ENCODE peak calls at places on chromosome 21, in four cellular contexts. A is HL-60, U is GM12878, Z is K562. W is an unnamed sample.

GRCh38 chr21:33544451-33544850 is 1.6 kb downstream of the SON start:
- DNase-seq in U (no peak), A (no peak), Z (no peak), W (no peak)

GRCh38 chr21:32712641-32713040 is 15.2 kb downstream of the SYNJ1 start:
- DNase-seq in U (no peak), Z (no peak), A (no peak), W (no peak)

GRCh38 chr21:29449306-29449940 is 150.7 kb downstream of the BACH1 start:
- DNase-seq in U (no peak), Z (no peak), A (no peak), W (no peak)

GRCh38 chr21:32475162-32475812 is 62.8 kb downstream of the EVA1C start:
- DNase-seq in Z (no peak), A (no peak), U (no peak), W (no peak)

GRCh38 chr21:25791321-25791720 is 56.5 kb downstream of the GABPA start:
- DNase-seq in A (no peak), U (no peak), Z (no peak), W (no peak)

GRCh38 chr21:28725396-28725795 is 267.3 kb downstream of the LTN1 start:
- DNase-seq in A (no peak), Z (no peak), U (no peak), W (no peak)

GRCh38 chr21:34526618-34527290 is 14.7 kb upstream of the KCNE1 start:
- DNase-seq in Z (no peak), A (peak; percentile 55), U (no peak), W (no peak)

GRCh38 chr21:34571994-34572393 is 42.9 kb downstream of the RCAN1 start:
- DNase-seq in U (no peak), A (no peak), Z (no peak), W (no peak)

GRCh38 chr21:14949603-14950002 is 115.2 kb downstream of the NRIP1 start:
- DNase-seq in U (no peak), Z (no peak), A (no peak), W (no peak)

GRCh38 chr21:14900058-14900457 is 164.7 kb downstream of the NRIP1 start:
- DNase-seq in A (no peak), Z (no peak), U (no peak), W (no peak)

GRCh38 chr21:46585191-46585953 is 19.5 kb downstream of the S100B start:
- DNase-seq in U (no peak), Z (no peak), A (no peak), W (no peak)

GRCh38 chr21:34022557-34023335 is 50.6 kb upstream of the MRPS6 start:
- DNase-seq in A (peak; percentile 67), Z (no peak), U (no peak), W (no peak)

GRCh38 chr21:14589855-14590563 is 43.9 kb upstream of the SAMSN1 start:
- DNase-seq in Z (no peak), A (no peak), U (no peak), W (no peak)

GRCh38 chr21:26489781-26490180 is 83.3 kb downstream of the CYYR1 start:
- DNase-seq in A (no peak), U (no peak), Z (no peak), W (no peak)

GRCh38 chr21:28671549-28672195 is 321.0 kb downstream of the LTN1 start:
- DNase-seq in A (no peak), U (no peak), Z (no peak), W (no peak)

GRCh38 chr21:15992171-15992570 is 262.4 kb downstream of the USP25 start:
- DNase-seq in Z (no peak), A (no peak), U (no peak), W (no peak)

GRCh38 chr21:46211376-46211775 is 17.2 kb downstream of the LSS start:
- DNase-seq in U (no peak), A (no peak), Z (no peak), W (no peak)

GRCh38 chr21:19489930-19490329 is 1086.3 kb upstream of the TMPRSS15 start:
- DNase-seq in A (no peak), Z (no peak), U (no peak), W (no peak)

GRCh38 chr21:30408782-30409494 is 13.1 kb downstream of the KRTAP13-1 start:
- DNase-seq in U (no peak), Z (peak; percentile 9), A (peak; percentile 15), W (no peak)

GRCh38 chr21:35142036-35142825 is 93.1 kb upstream of the RUNX1 start:
- DNase-seq in Z (no peak), A (no peak), U (no peak), W (no peak)

GRCh38 chr21:14215971-14216621 is at the start of gene RBM11:
- DNase-seq in A (peak; percentile 22), Z (peak; percentile 91), U (no peak), W (peak; percentile 35)

GRCh38 chr21:34544032-34544496 is 32.1 kb upstream of the KCNE1 start:
- DNase-seq in A (peak; percentile 68), Z (peak; percentile 89), U (no peak), W (no peak)

GRCh38 chr21:17438642-17439041 is 74.2 kb upstream of the CXADR start:
- DNase-seq in Z (no peak), U (no peak), A (no peak), W (no peak)

GRCh38 chr21:35102488-35103407 is 53.6 kb upstream of the RUNX1 start:
- DNase-seq in A (peak; percentile 74), U (no peak), Z (peak; percentile 40), W (peak; percentile 37)

GRCh38 chr21:36419996-36420395 is 34.8 kb downstream of the CHAF1B start:
- DNase-seq in Z (peak; percentile 89), A (peak; percentile 38), U (no peak), W (peak; percentile 71)

GRCh38 chr21:31711745-31712144 is 20.2 kb downstream of the SCAF4 start:
- DNase-seq in Z (no peak), A (no peak), U (no peak), W (no peak)

DNA sequence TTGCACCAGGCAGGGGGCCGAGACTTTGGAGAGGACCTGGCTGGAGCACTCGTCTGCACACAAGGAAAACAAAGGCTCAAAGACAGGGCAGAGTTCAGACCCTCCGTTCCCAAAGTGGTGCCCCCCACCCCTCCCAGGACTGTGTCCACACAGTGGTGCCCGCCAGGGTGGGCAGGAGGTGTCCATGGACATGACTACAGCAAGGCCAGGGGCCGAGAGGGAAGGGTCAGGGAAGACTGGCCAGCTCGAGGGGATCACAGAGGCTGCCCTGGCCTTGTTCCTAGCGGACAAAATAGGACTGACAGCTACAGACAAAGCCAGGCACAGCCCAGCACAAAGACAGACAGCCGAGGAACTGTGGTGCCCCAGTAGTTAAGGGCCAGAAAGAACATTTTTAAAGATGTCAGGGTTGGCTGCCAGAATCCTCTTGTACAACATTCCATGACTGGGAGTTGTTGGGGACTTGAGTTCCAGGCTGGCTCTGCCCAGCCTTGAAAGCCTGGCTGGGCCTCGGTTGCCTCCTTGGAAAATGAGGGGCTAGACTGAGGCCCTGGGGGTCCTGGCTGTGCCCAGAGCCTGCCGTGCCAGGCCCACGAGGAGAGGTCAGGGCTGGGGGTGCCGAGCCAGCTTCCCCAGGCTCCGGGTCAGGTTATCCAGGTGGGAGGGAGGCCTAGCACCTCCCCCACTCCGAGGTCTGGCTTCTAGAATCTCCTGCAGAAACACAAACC is 63.7 kb downstream of the SLX9 start:
- DNase-seq in U (no peak), Z (no peak), A (no peak), W (no peak)
- TF ChIP-seq SPI1 in U (no peak), Z (no peak), A (no peak), W (no peak)

GRCh38 chr21:43283136-43283924 is 114.5 kb downstream of the CRYAA start:
- DNase-seq in A (no peak), Z (no peak), U (no peak), W (no peak)

GRCh38 chr21:43282358-43283120 is 113.7 kb downstream of the CRYAA start:
- DNase-seq in U (no peak), Z (no peak), A (no peak), W (no peak)

GRCh38 chr21:43280949-43281633 is 112.3 kb downstream of the CRYAA start:
- DNase-seq in U (no peak), A (no peak), Z (no peak), W (no peak)

GRCh38 chr21:43279578-43279894 is 110.7 kb downstream of the CRYAA start:
- DNase-seq in Z (no peak), A (no peak), U (no peak), W (no peak)

DNA sequence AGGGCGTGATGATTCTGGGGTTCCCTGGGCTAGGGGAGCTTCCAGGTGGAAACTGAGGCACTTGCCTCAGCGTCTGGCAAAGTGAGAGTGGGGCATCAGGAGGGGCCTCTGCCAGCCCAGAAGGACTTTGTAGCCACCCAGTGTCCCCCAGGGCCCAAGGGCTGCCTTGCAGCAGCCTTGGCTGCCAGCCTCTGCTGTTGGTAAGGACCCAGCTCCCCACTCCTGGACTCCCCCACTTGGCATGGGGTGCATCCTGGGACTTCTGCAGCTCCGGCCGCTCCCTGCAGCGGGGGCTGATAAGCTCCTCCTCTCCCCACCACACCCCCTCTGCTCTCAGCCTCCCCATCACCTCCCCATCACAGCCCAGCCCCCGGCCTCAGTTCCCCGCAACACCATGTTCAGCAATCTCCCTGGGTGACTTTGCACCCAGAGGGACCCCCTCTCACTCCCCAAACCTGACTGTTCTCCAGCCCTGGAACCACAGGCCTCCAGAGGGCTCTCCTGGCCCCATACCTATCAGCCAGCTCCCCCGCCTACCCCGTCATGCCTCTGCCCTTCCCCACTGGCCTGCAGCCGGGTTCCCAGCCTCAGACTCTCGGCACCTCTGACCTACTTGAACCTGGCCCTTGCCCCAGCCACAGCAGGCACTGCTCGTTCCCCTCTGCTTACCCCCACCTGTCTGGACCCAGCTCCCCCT is 113.0 kb downstream of the CRYAA start:
- DNase-seq in U (no peak), A (no peak), Z (no peak), W (no peak)
- TF ChIP-seq SPI1 in U (no peak), A (no peak), Z (no peak), W (no peak)

GRCh38 chr21:43768868-43769167 is 7.3 kb downstream of the CSTB start:
- DNase-seq in A (no peak), U (no peak), Z (no peak), W (no peak)

GRCh38 chr21:43769325-43769958 is 6.7 kb downstream of the CSTB start:
- DNase-seq in Z (no peak), U (no peak), A (no peak), W (no peak)

GRCh38 chr21:43767498-43767979 is 8.6 kb downstream of the CSTB start:
- DNase-seq in U (no peak), Z (no peak), A (no peak), W (no peak)

GRCh38 chr21:43766734-43767497 is 9.2 kb downstream of the CSTB start:
- DNase-seq in A (no peak), U (no peak), Z (no peak), W (no peak)

DNA sequence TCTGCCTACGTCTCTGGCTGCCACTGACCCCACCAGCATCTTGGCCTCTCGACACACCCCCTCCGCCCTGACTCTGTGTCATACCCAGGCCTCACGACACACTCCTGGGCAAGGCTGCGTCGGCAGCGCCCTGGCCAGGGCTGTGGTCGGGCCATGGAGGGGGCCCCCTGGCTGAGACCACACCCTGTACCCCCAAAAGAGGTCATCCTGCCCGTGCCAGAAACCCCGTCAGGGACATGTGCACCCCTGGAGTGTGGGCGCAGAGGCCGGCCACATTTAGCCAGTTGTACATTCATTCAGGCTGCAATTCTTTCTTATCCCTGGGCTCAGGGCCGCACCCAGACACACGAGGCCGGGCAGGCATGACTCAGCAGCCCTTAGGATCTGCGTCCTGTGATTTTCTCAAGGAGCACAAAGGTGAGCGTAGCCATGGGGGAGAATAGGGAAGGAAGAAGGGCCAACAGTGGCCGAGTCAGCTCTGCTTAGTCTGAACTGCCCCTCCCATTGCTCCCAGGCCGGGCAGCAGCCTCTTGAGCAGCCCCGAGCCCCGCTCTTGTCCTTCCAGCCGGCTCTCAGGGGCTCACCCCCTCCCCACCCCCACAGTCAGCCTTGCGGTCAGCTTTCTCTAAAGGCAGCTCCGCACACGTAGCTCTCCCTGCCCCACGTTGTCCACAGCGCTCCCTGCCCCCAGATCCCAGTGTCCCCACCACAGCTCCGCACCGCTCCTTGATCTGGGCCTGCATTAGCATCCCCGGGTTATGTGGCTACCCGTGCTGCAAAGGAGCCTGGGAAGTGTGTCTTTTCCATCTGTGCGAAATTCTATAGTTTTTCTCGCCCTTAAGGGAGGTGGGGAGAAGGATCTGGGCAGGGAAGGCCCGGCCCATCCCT is 7.9 kb downstream of the CSTB start:
- DNase-seq in A (no peak), Z (peak; percentile 85), U (no peak), W (no peak)
- TF ChIP-seq SPI1 in A (no peak), Z (no peak), U (no peak), W (no peak)

GRCh38 chr21:38646213-38646837 is 148.0 kb upstream of the ERG start:
- DNase-seq in U (no peak), A (no peak), Z (no peak), W (no peak)
- TF ChIP-seq SPI1 in U (no peak), A (no peak), Z (no peak), W (no peak)